ENCODE peak calls at places on chromosomes 16 and 17, in six cellular contexts. One of them, this sample, is unnamed.

GRCh38 chr17:16491703-16492612 is at the start of gene LRRC75A:
- DNase-seq in foreskin fibroblast: peak; percentile 77
- DNase-seq in omental fat pad: no peak
- DNase-seq in cardiac fibroblast: no peak
- DNase-seq in A673: peak; percentile 57
- DNase-seq in CD8-positive, alpha-beta T cell: peak; percentile 49
- DNase-seq in this sample: peak; percentile 92

GRCh38 chr17:4369557-4370230 is 3.2 kb upstream of the UBE2G1 start:
- DNase-seq in foreskin fibroblast: no peak
- DNase-seq in omental fat pad: no peak
- DNase-seq in cardiac fibroblast: no peak
- DNase-seq in A673: no peak
- DNase-seq in CD8-positive, alpha-beta T cell: no peak
- DNase-seq in this sample: no peak

GRCh38 chr17:4073983-4074830 is 68.6 kb downstream of the ZZEF1 start:
- DNase-seq in foreskin fibroblast: no peak
- DNase-seq in omental fat pad: no peak
- DNase-seq in cardiac fibroblast: no peak
- DNase-seq in A673: no peak
- DNase-seq in CD8-positive, alpha-beta T cell: no peak
- DNase-seq in this sample: peak; percentile 88

GRCh38 chr17:8161289-8162231 is 1.2 kb downstream of the VAMP2 start:
- DNase-seq in foreskin fibroblast: no peak
- DNase-seq in omental fat pad: no peak
- DNase-seq in cardiac fibroblast: no peak
- DNase-seq in A673: no peak
- DNase-seq in CD8-positive, alpha-beta T cell: no peak
- DNase-seq in this sample: no peak

GRCh38 chr17:2057714-2058520 is 3.0 kb downstream of the HIC1 start:
- DNase-seq in foreskin fibroblast: no peak
- DNase-seq in omental fat pad: no peak
- DNase-seq in cardiac fibroblast: peak; percentile 70
- DNase-seq in A673: no peak
- DNase-seq in CD8-positive, alpha-beta T cell: no peak
- DNase-seq in this sample: no peak

GRCh38 chr16:84829168-84829965 is 9.6 kb downstream of the CRISPLD2 start:
- DNase-seq in foreskin fibroblast: peak; percentile 90
- DNase-seq in omental fat pad: no peak
- DNase-seq in cardiac fibroblast: peak; percentile 68
- DNase-seq in A673: no peak
- DNase-seq in CD8-positive, alpha-beta T cell: no peak
- DNase-seq in this sample: no peak

GRCh38 chr16:84486551-84487235 is 17.8 kb downstream of the MEAK7 start:
- DNase-seq in foreskin fibroblast: no peak
- DNase-seq in omental fat pad: no peak
- DNase-seq in cardiac fibroblast: no peak
- DNase-seq in A673: no peak
- DNase-seq in CD8-positive, alpha-beta T cell: no peak
- DNase-seq in this sample: no peak

GRCh38 chr17:75273968-75274708 is 3.1 kb upstream of the MIF4GD start:
- DNase-seq in foreskin fibroblast: peak; percentile 91
- DNase-seq in omental fat pad: no peak
- DNase-seq in cardiac fibroblast: peak; percentile 87
- DNase-seq in A673: no peak
- DNase-seq in CD8-positive, alpha-beta T cell: no peak
- DNase-seq in this sample: no peak

GRCh38 chr16:64159986-64160385 is 961.9 kb downstream of the CDH11 start:
- DNase-seq in foreskin fibroblast: peak; percentile 25
- DNase-seq in omental fat pad: no peak
- DNase-seq in cardiac fibroblast: no peak
- DNase-seq in A673: no peak
- DNase-seq in CD8-positive, alpha-beta T cell: no peak
- DNase-seq in this sample: no peak

GRCh38 chr16:8920676-8921625 is 38.8 kb downstream of the LITAFD start:
- DNase-seq in foreskin fibroblast: peak; percentile 8
- DNase-seq in omental fat pad: no peak
- DNase-seq in cardiac fibroblast: no peak
- DNase-seq in A673: no peak
- DNase-seq in CD8-positive, alpha-beta T cell: no peak
- DNase-seq in this sample: no peak

GRCh38 chr16:56353054-56353921 is 72.1 kb downstream of the AMFR start:
- DNase-seq in foreskin fibroblast: no peak
- DNase-seq in omental fat pad: peak; percentile 11
- DNase-seq in cardiac fibroblast: no peak
- DNase-seq in A673: no peak
- DNase-seq in CD8-positive, alpha-beta T cell: no peak
- DNase-seq in this sample: no peak

GRCh38 chr16:66030036-66030435 is 336.5 kb upstream of the CDH5 start:
- DNase-seq in foreskin fibroblast: peak; percentile 47
- DNase-seq in omental fat pad: no peak
- DNase-seq in cardiac fibroblast: no peak
- DNase-seq in A673: no peak
- DNase-seq in CD8-positive, alpha-beta T cell: no peak
- DNase-seq in this sample: no peak

GRCh38 chr16:27446721-27447120 is 44.7 kb downstream of the IL21R start:
- DNase-seq in foreskin fibroblast: no peak
- DNase-seq in omental fat pad: no peak
- DNase-seq in cardiac fibroblast: no peak
- DNase-seq in A673: no peak
- DNase-seq in CD8-positive, alpha-beta T cell: peak; percentile 86
- DNase-seq in this sample: no peak

GRCh38 chr17:39673335-39674081 is 5.3 kb downstream of the PNMT start:
- DNase-seq in foreskin fibroblast: no peak
- DNase-seq in omental fat pad: no peak
- DNase-seq in cardiac fibroblast: no peak
- DNase-seq in A673: no peak
- DNase-seq in CD8-positive, alpha-beta T cell: no peak
- DNase-seq in this sample: no peak

GRCh38 chr16:26648851-26649250 is 417.9 kb upstream of the C16orf82 start:
- DNase-seq in foreskin fibroblast: no peak
- DNase-seq in omental fat pad: no peak
- DNase-seq in cardiac fibroblast: no peak
- DNase-seq in A673: no peak
- DNase-seq in CD8-positive, alpha-beta T cell: no peak
- DNase-seq in this sample: no peak

GRCh38 chr17:7436556-7437368 is 1.5 kb downstream of the TMEM102 start:
- DNase-seq in foreskin fibroblast: peak; percentile 95
- DNase-seq in omental fat pad: no peak
- DNase-seq in cardiac fibroblast: peak; percentile 73
- DNase-seq in A673: peak; percentile 92
- DNase-seq in CD8-positive, alpha-beta T cell: peak; percentile 76
- DNase-seq in this sample: peak; percentile 86

GRCh38 chr16:58271589-58271988 is 23.2 kb downstream of the PRSS54 start:
- DNase-seq in foreskin fibroblast: no peak
- DNase-seq in omental fat pad: no peak
- DNase-seq in cardiac fibroblast: no peak
- DNase-seq in A673: no peak
- DNase-seq in CD8-positive, alpha-beta T cell: no peak
- DNase-seq in this sample: no peak

GRCh38 chr17:19016297-19016696 is 11.7 kb upstream of the FAM83G start:
- DNase-seq in foreskin fibroblast: no peak
- DNase-seq in omental fat pad: no peak
- DNase-seq in cardiac fibroblast: no peak
- DNase-seq in A673: no peak
- DNase-seq in CD8-positive, alpha-beta T cell: no peak
- DNase-seq in this sample: no peak

GRCh38 chr17:63550816-63551639 is 751 bp downstream of the DCAF7 start:
- DNase-seq in foreskin fibroblast: peak; percentile 47
- DNase-seq in omental fat pad: no peak
- DNase-seq in cardiac fibroblast: peak; percentile 33
- DNase-seq in A673: peak; percentile 78
- DNase-seq in CD8-positive, alpha-beta T cell: peak; percentile 20
- DNase-seq in this sample: no peak

GRCh38 chr16:78249056-78249455 is 149.6 kb downstream of the WWOX start:
- DNase-seq in foreskin fibroblast: no peak
- DNase-seq in omental fat pad: no peak
- DNase-seq in cardiac fibroblast: no peak
- DNase-seq in A673: peak; percentile 25
- DNase-seq in CD8-positive, alpha-beta T cell: no peak
- DNase-seq in this sample: no peak
- TF ChIP-seq CTCF in foreskin fibroblast: no peak
- TF ChIP-seq CTCF in omental fat pad: no peak
- TF ChIP-seq CTCF in cardiac fibroblast: no peak
- TF ChIP-seq CTCF in A673: no peak
- TF ChIP-seq CTCF in CD8-positive, alpha-beta T cell: no peak
- TF ChIP-seq CTCF in this sample: no peak

GRCh38 chr16:79618041-79618711 is 17.6 kb upstream of the MAF start:
- DNase-seq in foreskin fibroblast: no peak
- DNase-seq in omental fat pad: no peak
- DNase-seq in cardiac fibroblast: no peak
- DNase-seq in A673: no peak
- DNase-seq in CD8-positive, alpha-beta T cell: no peak
- DNase-seq in this sample: no peak

GRCh38 chr16:79623076-79623475 is 22.5 kb upstream of the MAF start:
- DNase-seq in foreskin fibroblast: no peak
- DNase-seq in omental fat pad: no peak
- DNase-seq in cardiac fibroblast: no peak
- DNase-seq in A673: no peak
- DNase-seq in CD8-positive, alpha-beta T cell: no peak
- DNase-seq in this sample: no peak

GRCh38 chr16:79625738-79626137 is 25.2 kb upstream of the MAF start:
- DNase-seq in foreskin fibroblast: no peak
- DNase-seq in omental fat pad: no peak
- DNase-seq in cardiac fibroblast: no peak
- DNase-seq in A673: no peak
- DNase-seq in CD8-positive, alpha-beta T cell: no peak
- DNase-seq in this sample: no peak

GRCh38 chr16:79618712-79619050 is 18.1 kb upstream of the MAF start:
- DNase-seq in foreskin fibroblast: no peak
- DNase-seq in omental fat pad: no peak
- DNase-seq in cardiac fibroblast: no peak
- DNase-seq in A673: no peak
- DNase-seq in CD8-positive, alpha-beta T cell: no peak
- DNase-seq in this sample: no peak

DNA sequence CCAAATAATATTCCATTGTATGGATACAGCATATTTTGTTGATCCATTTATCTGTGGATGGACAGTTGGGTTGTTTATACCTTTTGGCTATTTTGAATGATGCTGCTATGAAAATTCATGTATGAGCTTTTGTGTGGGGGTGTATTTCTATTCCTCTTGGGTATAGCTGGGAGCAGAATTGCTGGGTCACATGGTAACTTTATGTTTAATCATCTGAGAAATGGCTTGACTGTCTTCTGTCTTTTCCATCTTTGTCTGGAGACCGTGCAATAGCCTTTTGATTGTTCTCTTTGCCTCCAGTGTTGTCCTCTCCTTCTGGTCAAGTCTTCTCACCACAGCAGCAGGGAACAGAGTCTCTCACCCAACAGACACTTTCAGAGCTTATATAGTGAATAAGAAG is 20.5 kb upstream of the MAF start:
- DNase-seq in foreskin fibroblast: no peak
- DNase-seq in omental fat pad: no peak
- DNase-seq in cardiac fibroblast: no peak
- DNase-seq in A673: no peak
- DNase-seq in CD8-positive, alpha-beta T cell: no peak
- DNase-seq in this sample: no peak
- TF ChIP-seq CTCF in foreskin fibroblast: no peak
- TF ChIP-seq CTCF in omental fat pad: no peak
- TF ChIP-seq CTCF in cardiac fibroblast: no peak
- TF ChIP-seq CTCF in A673: no peak
- TF ChIP-seq CTCF in CD8-positive, alpha-beta T cell: no peak
- TF ChIP-seq CTCF in this sample: no peak

DNA sequence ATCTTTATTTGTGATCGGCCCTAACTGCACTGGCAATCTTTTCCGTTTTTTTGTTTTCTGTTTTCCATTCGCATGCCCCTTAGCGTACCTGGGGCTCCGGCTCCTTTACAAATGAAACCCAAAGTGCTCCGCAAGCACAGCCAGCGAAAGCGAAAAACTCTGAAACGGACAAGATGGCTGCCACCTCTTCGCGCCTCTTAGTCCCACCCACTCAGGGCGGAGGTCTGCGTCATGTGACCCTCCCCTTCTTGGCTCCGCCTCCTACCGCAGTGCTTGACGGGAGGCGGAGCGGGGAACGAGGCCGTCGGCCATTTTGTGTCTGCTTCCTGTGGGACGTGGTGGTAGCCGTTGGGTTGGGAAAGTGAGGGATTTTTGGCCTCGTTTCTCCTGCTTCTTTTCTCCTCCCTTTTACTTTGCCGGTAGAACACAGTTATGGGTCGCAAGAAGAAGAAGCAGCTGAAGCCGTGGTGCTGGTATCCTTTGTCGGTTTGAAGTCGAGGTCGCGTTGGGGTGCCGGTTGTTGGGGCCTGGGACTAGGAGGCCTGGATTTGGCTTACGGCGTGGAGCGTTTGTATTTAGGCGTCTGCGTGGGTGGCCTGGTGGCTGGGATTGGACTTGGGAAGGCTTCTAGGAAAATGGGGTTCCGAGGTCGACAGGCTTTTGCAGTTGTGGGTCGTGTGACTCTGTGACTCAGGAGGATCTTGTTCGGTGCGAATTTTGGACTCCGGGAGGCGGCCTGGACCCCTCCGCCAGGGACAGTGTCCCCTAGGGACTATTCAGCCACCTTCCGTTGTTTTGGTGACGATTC is at the start of gene ZNF207:
- DNase-seq in foreskin fibroblast: peak; percentile 99
- DNase-seq in omental fat pad: peak; percentile 68
- DNase-seq in cardiac fibroblast: peak; percentile 97
- DNase-seq in A673: peak; percentile 93
- DNase-seq in CD8-positive, alpha-beta T cell: peak; percentile 94
- DNase-seq in this sample: peak; percentile 93
- TF ChIP-seq CTCF in foreskin fibroblast: no peak
- TF ChIP-seq CTCF in omental fat pad: no peak
- TF ChIP-seq CTCF in cardiac fibroblast: no peak
- TF ChIP-seq CTCF in A673: no peak
- TF ChIP-seq CTCF in CD8-positive, alpha-beta T cell: no peak
- TF ChIP-seq CTCF in this sample: no peak

GRCh38 chr17:33334703-33335102 is 41.6 kb upstream of the ASIC2 start:
- DNase-seq in foreskin fibroblast: no peak
- DNase-seq in omental fat pad: no peak
- DNase-seq in cardiac fibroblast: no peak
- DNase-seq in A673: no peak
- DNase-seq in CD8-positive, alpha-beta T cell: no peak
- DNase-seq in this sample: no peak

GRCh38 chr17:33335491-33336173 is 42.5 kb upstream of the ASIC2 start:
- DNase-seq in foreskin fibroblast: no peak
- DNase-seq in omental fat pad: no peak
- DNase-seq in cardiac fibroblast: peak; percentile 0
- DNase-seq in A673: peak; percentile 3
- DNase-seq in CD8-positive, alpha-beta T cell: no peak
- DNase-seq in this sample: no peak

GRCh38 chr17:33328129-33328528 is 35.0 kb upstream of the ASIC2 start:
- DNase-seq in foreskin fibroblast: peak; percentile 4
- DNase-seq in omental fat pad: no peak
- DNase-seq in cardiac fibroblast: peak; percentile 4
- DNase-seq in A673: peak; percentile 18
- DNase-seq in CD8-positive, alpha-beta T cell: no peak
- DNase-seq in this sample: no peak

DNA sequence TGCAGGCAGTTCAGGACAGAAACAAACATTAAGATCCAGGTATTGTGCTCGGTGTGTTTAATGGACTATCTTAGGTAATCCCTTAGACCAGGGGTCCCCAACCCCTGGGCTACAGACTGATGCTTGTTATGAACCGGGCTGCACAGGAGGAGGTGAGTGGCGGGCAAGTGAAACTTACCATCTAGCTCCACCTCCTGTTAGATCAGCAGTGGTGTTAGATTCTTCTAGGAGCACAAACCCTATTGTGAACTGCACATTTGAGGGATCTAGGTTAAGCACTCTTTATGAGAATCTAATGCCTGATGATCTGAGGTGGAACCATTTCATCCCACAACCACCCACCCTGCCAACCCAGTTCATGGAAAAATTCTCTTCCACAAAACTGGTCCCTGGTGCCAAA is 37.8 kb upstream of the ASIC2 start:
- DNase-seq in foreskin fibroblast: no peak
- DNase-seq in omental fat pad: no peak
- DNase-seq in cardiac fibroblast: no peak
- DNase-seq in A673: no peak
- DNase-seq in CD8-positive, alpha-beta T cell: no peak
- DNase-seq in this sample: no peak
- TF ChIP-seq CTCF in foreskin fibroblast: no peak
- TF ChIP-seq CTCF in omental fat pad: no peak
- TF ChIP-seq CTCF in cardiac fibroblast: no peak
- TF ChIP-seq CTCF in A673: peak; percentile 12
- TF ChIP-seq CTCF in CD8-positive, alpha-beta T cell: no peak
- TF ChIP-seq CTCF in this sample: no peak

This sample was measured in GM20000.